ENCODE peak calls at places on chromosomes 7 and 10, in ten cellular contexts. One of them, this sample, is unnamed.

GRCh38 chr7:80078159-80078731 is 56.4 kb upstream of the GNAI1 start:
- DNase-seq in M059J: peak
- DNase-seq in nephron progenitor cell: no peak
- DNase-seq in fibroblast of the aortic adventitia: peak
- DNase-seq in fibroblast of mammary gland: peak
- DNase-seq in T-helper 9 cell: no peak
- DNase-seq in HS-5: peak
- DNase-seq in naive B cell: no peak
- DNase-seq in stimulated activated CD4-positive, alpha-beta T cell treated with anti-CD3 and anti-CD28 coated beads, Interleukin-1b, Interleukin-23, amount 100 ng/mL, for 1 hour: no peak
- DNase-seq in PC-9: no peak
- DNase-seq in this sample: no peak

GRCh38 chr7:39300276-39300675 is 265.9 kb upstream of the YAE1 start:
- DNase-seq in M059J: peak
- DNase-seq in nephron progenitor cell: no peak
- DNase-seq in fibroblast of the aortic adventitia: no peak
- DNase-seq in fibroblast of mammary gland: no peak
- DNase-seq in T-helper 9 cell: no peak
- DNase-seq in HS-5: no peak
- DNase-seq in naive B cell: no peak
- DNase-seq in stimulated activated CD4-positive, alpha-beta T cell treated with anti-CD3 and anti-CD28 coated beads, Interleukin-1b, Interleukin-23, amount 100 ng/mL, for 1 hour: no peak
- DNase-seq in PC-9: no peak
- DNase-seq in this sample: no peak

GRCh38 chr10:123275183-123275549 is 121.0 kb downstream of the BUB3 start:
- DNase-seq in M059J: no peak
- DNase-seq in nephron progenitor cell: peak
- DNase-seq in fibroblast of the aortic adventitia: no peak
- DNase-seq in fibroblast of mammary gland: no peak
- DNase-seq in T-helper 9 cell: no peak
- DNase-seq in HS-5: no peak
- DNase-seq in naive B cell: no peak
- DNase-seq in stimulated activated CD4-positive, alpha-beta T cell treated with anti-CD3 and anti-CD28 coated beads, Interleukin-1b, Interleukin-23, amount 100 ng/mL, for 1 hour: no peak
- DNase-seq in PC-9: no peak
- DNase-seq in this sample: no peak

GRCh38 chr10:36888925-36889573 is 236.3 kb upstream of the ANKRD30A start:
- DNase-seq in M059J: peak
- DNase-seq in nephron progenitor cell: peak
- DNase-seq in fibroblast of the aortic adventitia: no peak
- DNase-seq in fibroblast of mammary gland: peak
- DNase-seq in T-helper 9 cell: no peak
- DNase-seq in HS-5: no peak
- DNase-seq in naive B cell: peak
- DNase-seq in stimulated activated CD4-positive, alpha-beta T cell treated with anti-CD3 and anti-CD28 coated beads, Interleukin-1b, Interleukin-23, amount 100 ng/mL, for 1 hour: peak
- DNase-seq in PC-9: peak
- DNase-seq in this sample: no peak

GRCh38 chr7:115724400-115725056 is 306.0 kb downstream of the TFEC start:
- DNase-seq in M059J: peak
- DNase-seq in nephron progenitor cell: no peak
- DNase-seq in fibroblast of the aortic adventitia: no peak
- DNase-seq in fibroblast of mammary gland: no peak
- DNase-seq in T-helper 9 cell: no peak
- DNase-seq in HS-5: no peak
- DNase-seq in naive B cell: no peak
- DNase-seq in stimulated activated CD4-positive, alpha-beta T cell treated with anti-CD3 and anti-CD28 coated beads, Interleukin-1b, Interleukin-23, amount 100 ng/mL, for 1 hour: no peak
- DNase-seq in PC-9: peak
- DNase-seq in this sample: no peak

GRCh38 chr7:75756340-75757297 is 15.4 kb downstream of the CCL26 start:
- DNase-seq in M059J: peak
- DNase-seq in nephron progenitor cell: no peak
- DNase-seq in fibroblast of the aortic adventitia: peak
- DNase-seq in fibroblast of mammary gland: peak
- DNase-seq in T-helper 9 cell: no peak
- DNase-seq in HS-5: no peak
- DNase-seq in naive B cell: no peak
- DNase-seq in stimulated activated CD4-positive, alpha-beta T cell treated with anti-CD3 and anti-CD28 coated beads, Interleukin-1b, Interleukin-23, amount 100 ng/mL, for 1 hour: no peak
- DNase-seq in PC-9: no peak
- DNase-seq in this sample: no peak

GRCh38 chr7:123635551-123636359 is 19.9 kb upstream of the LMOD2 start:
- DNase-seq in M059J: peak
- DNase-seq in nephron progenitor cell: no peak
- DNase-seq in fibroblast of the aortic adventitia: peak
- DNase-seq in fibroblast of mammary gland: peak
- DNase-seq in T-helper 9 cell: no peak
- DNase-seq in HS-5: no peak
- DNase-seq in naive B cell: no peak
- DNase-seq in stimulated activated CD4-positive, alpha-beta T cell treated with anti-CD3 and anti-CD28 coated beads, Interleukin-1b, Interleukin-23, amount 100 ng/mL, for 1 hour: no peak
- DNase-seq in PC-9: no peak
- DNase-seq in this sample: no peak

GRCh38 chr7:17651926-17652385 is 288.3 kb downstream of the SNX13 start:
- DNase-seq in M059J: peak
- DNase-seq in nephron progenitor cell: no peak
- DNase-seq in fibroblast of the aortic adventitia: peak
- DNase-seq in fibroblast of mammary gland: peak
- DNase-seq in T-helper 9 cell: no peak
- DNase-seq in HS-5: no peak
- DNase-seq in naive B cell: no peak
- DNase-seq in stimulated activated CD4-positive, alpha-beta T cell treated with anti-CD3 and anti-CD28 coated beads, Interleukin-1b, Interleukin-23, amount 100 ng/mL, for 1 hour: no peak
- DNase-seq in PC-9: no peak
- DNase-seq in this sample: no peak

GRCh38 chr7:137846588-137847417 is at the start of gene DGKI:
- DNase-seq in M059J: peak
- DNase-seq in nephron progenitor cell: peak
- DNase-seq in fibroblast of the aortic adventitia: no peak
- DNase-seq in fibroblast of mammary gland: no peak
- DNase-seq in T-helper 9 cell: no peak
- DNase-seq in HS-5: no peak
- DNase-seq in naive B cell: no peak
- DNase-seq in stimulated activated CD4-positive, alpha-beta T cell treated with anti-CD3 and anti-CD28 coated beads, Interleukin-1b, Interleukin-23, amount 100 ng/mL, for 1 hour: no peak
- DNase-seq in PC-9: no peak
- DNase-seq in this sample: no peak

GRCh38 chr7:100720645-100721504 is 607 bp downstream of the EPO start:
- DNase-seq in M059J: no peak
- DNase-seq in nephron progenitor cell: peak
- DNase-seq in fibroblast of the aortic adventitia: no peak
- DNase-seq in fibroblast of mammary gland: no peak
- DNase-seq in T-helper 9 cell: no peak
- DNase-seq in HS-5: no peak
- DNase-seq in naive B cell: no peak
- DNase-seq in stimulated activated CD4-positive, alpha-beta T cell treated with anti-CD3 and anti-CD28 coated beads, Interleukin-1b, Interleukin-23, amount 100 ng/mL, for 1 hour: no peak
- DNase-seq in PC-9: no peak
- DNase-seq in this sample: no peak

GRCh38 chr7:36878288-36878687 is 154.0 kb upstream of the AOAH start:
- DNase-seq in M059J: no peak
- DNase-seq in nephron progenitor cell: no peak
- DNase-seq in fibroblast of the aortic adventitia: no peak
- DNase-seq in fibroblast of mammary gland: no peak
- DNase-seq in T-helper 9 cell: no peak
- DNase-seq in HS-5: no peak
- DNase-seq in naive B cell: no peak
- DNase-seq in stimulated activated CD4-positive, alpha-beta T cell treated with anti-CD3 and anti-CD28 coated beads, Interleukin-1b, Interleukin-23, amount 100 ng/mL, for 1 hour: no peak
- DNase-seq in PC-9: no peak
- DNase-seq in this sample: no peak

GRCh38 chr10:103843854-103844567 is 11.4 kb downstream of the SH3PXD2A start:
- DNase-seq in M059J: no peak
- DNase-seq in nephron progenitor cell: no peak
- DNase-seq in fibroblast of the aortic adventitia: peak
- DNase-seq in fibroblast of mammary gland: peak
- DNase-seq in T-helper 9 cell: no peak
- DNase-seq in HS-5: peak
- DNase-seq in naive B cell: no peak
- DNase-seq in stimulated activated CD4-positive, alpha-beta T cell treated with anti-CD3 and anti-CD28 coated beads, Interleukin-1b, Interleukin-23, amount 100 ng/mL, for 1 hour: no peak
- DNase-seq in PC-9: no peak
- DNase-seq in this sample: no peak

GRCh38 chr7:50333266-50333665 is 28.8 kb downstream of the IKZF1 start:
- DNase-seq in M059J: no peak
- DNase-seq in nephron progenitor cell: no peak
- DNase-seq in fibroblast of the aortic adventitia: no peak
- DNase-seq in fibroblast of mammary gland: no peak
- DNase-seq in T-helper 9 cell: no peak
- DNase-seq in HS-5: no peak
- DNase-seq in naive B cell: peak
- DNase-seq in stimulated activated CD4-positive, alpha-beta T cell treated with anti-CD3 and anti-CD28 coated beads, Interleukin-1b, Interleukin-23, amount 100 ng/mL, for 1 hour: no peak
- DNase-seq in PC-9: no peak
- DNase-seq in this sample: no peak

GRCh38 chr7:98133181-98133580 is 26.5 kb downstream of the LMTK2 start:
- DNase-seq in M059J: peak
- DNase-seq in nephron progenitor cell: no peak
- DNase-seq in fibroblast of the aortic adventitia: no peak
- DNase-seq in fibroblast of mammary gland: peak
- DNase-seq in T-helper 9 cell: no peak
- DNase-seq in HS-5: no peak
- DNase-seq in naive B cell: peak
- DNase-seq in stimulated activated CD4-positive, alpha-beta T cell treated with anti-CD3 and anti-CD28 coated beads, Interleukin-1b, Interleukin-23, amount 100 ng/mL, for 1 hour: no peak
- DNase-seq in PC-9: peak
- DNase-seq in this sample: no peak

GRCh38 chr10:970311-971149 is 17.7 kb upstream of the GTPBP4 start:
- DNase-seq in M059J: no peak
- DNase-seq in nephron progenitor cell: no peak
- DNase-seq in fibroblast of the aortic adventitia: no peak
- DNase-seq in fibroblast of mammary gland: peak
- DNase-seq in T-helper 9 cell: no peak
- DNase-seq in HS-5: no peak
- DNase-seq in naive B cell: no peak
- DNase-seq in stimulated activated CD4-positive, alpha-beta T cell treated with anti-CD3 and anti-CD28 coated beads, Interleukin-1b, Interleukin-23, amount 100 ng/mL, for 1 hour: no peak
- DNase-seq in PC-9: no peak
- DNase-seq in this sample: no peak

GRCh38 chr10:116026315-116026714 is 246.7 kb downstream of the GFRA1 start:
- DNase-seq in M059J: peak
- DNase-seq in nephron progenitor cell: no peak
- DNase-seq in fibroblast of the aortic adventitia: no peak
- DNase-seq in fibroblast of mammary gland: no peak
- DNase-seq in T-helper 9 cell: no peak
- DNase-seq in HS-5: no peak
- DNase-seq in naive B cell: no peak
- DNase-seq in stimulated activated CD4-positive, alpha-beta T cell treated with anti-CD3 and anti-CD28 coated beads, Interleukin-1b, Interleukin-23, amount 100 ng/mL, for 1 hour: no peak
- DNase-seq in PC-9: no peak
- DNase-seq in this sample: no peak

GRCh38 chr7:97009753-97010732 is 4.7 kb downstream of the DLX6 start:
- DNase-seq in M059J: no peak
- DNase-seq in nephron progenitor cell: no peak
- DNase-seq in fibroblast of the aortic adventitia: no peak
- DNase-seq in fibroblast of mammary gland: no peak
- DNase-seq in T-helper 9 cell: no peak
- DNase-seq in HS-5: no peak
- DNase-seq in naive B cell: no peak
- DNase-seq in stimulated activated CD4-positive, alpha-beta T cell treated with anti-CD3 and anti-CD28 coated beads, Interleukin-1b, Interleukin-23, amount 100 ng/mL, for 1 hour: no peak
- DNase-seq in PC-9: no peak
- DNase-seq in this sample: no peak

GRCh38 chr7:34070486-34071323 is 165.4 kb downstream of the BMPER start:
- DNase-seq in M059J: peak
- DNase-seq in nephron progenitor cell: no peak
- DNase-seq in fibroblast of the aortic adventitia: peak
- DNase-seq in fibroblast of mammary gland: peak
- DNase-seq in T-helper 9 cell: no peak
- DNase-seq in HS-5: no peak
- DNase-seq in naive B cell: no peak
- DNase-seq in stimulated activated CD4-positive, alpha-beta T cell treated with anti-CD3 and anti-CD28 coated beads, Interleukin-1b, Interleukin-23, amount 100 ng/mL, for 1 hour: no peak
- DNase-seq in PC-9: no peak
- DNase-seq in this sample: no peak

GRCh38 chr7:123533553-123533917 is 860 bp downstream of the IQUB start:
- DNase-seq in M059J: no peak
- DNase-seq in nephron progenitor cell: no peak
- DNase-seq in fibroblast of the aortic adventitia: no peak
- DNase-seq in fibroblast of mammary gland: no peak
- DNase-seq in T-helper 9 cell: no peak
- DNase-seq in HS-5: no peak
- DNase-seq in naive B cell: no peak
- DNase-seq in stimulated activated CD4-positive, alpha-beta T cell treated with anti-CD3 and anti-CD28 coated beads, Interleukin-1b, Interleukin-23, amount 100 ng/mL, for 1 hour: no peak
- DNase-seq in PC-9: no peak
- DNase-seq in this sample: no peak

GRCh38 chr7:45161842-45162241 is 4.3 kb downstream of the RAMP3 start:
- DNase-seq in M059J: no peak
- DNase-seq in nephron progenitor cell: no peak
- DNase-seq in fibroblast of the aortic adventitia: no peak
- DNase-seq in fibroblast of mammary gland: no peak
- DNase-seq in T-helper 9 cell: no peak
- DNase-seq in HS-5: no peak
- DNase-seq in naive B cell: no peak
- DNase-seq in stimulated activated CD4-positive, alpha-beta T cell treated with anti-CD3 and anti-CD28 coated beads, Interleukin-1b, Interleukin-23, amount 100 ng/mL, for 1 hour: no peak
- DNase-seq in PC-9: no peak
- DNase-seq in this sample: no peak

GRCh38 chr7:39720586-39720985 is 97.2 kb downstream of the RALA start:
- DNase-seq in M059J: peak
- DNase-seq in nephron progenitor cell: no peak
- DNase-seq in fibroblast of the aortic adventitia: no peak
- DNase-seq in fibroblast of mammary gland: peak
- DNase-seq in T-helper 9 cell: no peak
- DNase-seq in HS-5: no peak
- DNase-seq in naive B cell: no peak
- DNase-seq in stimulated activated CD4-positive, alpha-beta T cell treated with anti-CD3 and anti-CD28 coated beads, Interleukin-1b, Interleukin-23, amount 100 ng/mL, for 1 hour: no peak
- DNase-seq in PC-9: peak
- DNase-seq in this sample: no peak

GRCh38 chr7:137932881-137933269 is 69.0 kb downstream of the CREB3L2 start:
- DNase-seq in M059J: peak
- DNase-seq in nephron progenitor cell: no peak
- DNase-seq in fibroblast of the aortic adventitia: peak
- DNase-seq in fibroblast of mammary gland: peak
- DNase-seq in T-helper 9 cell: no peak
- DNase-seq in HS-5: no peak
- DNase-seq in naive B cell: no peak
- DNase-seq in stimulated activated CD4-positive, alpha-beta T cell treated with anti-CD3 and anti-CD28 coated beads, Interleukin-1b, Interleukin-23, amount 100 ng/mL, for 1 hour: no peak
- DNase-seq in PC-9: no peak
- DNase-seq in this sample: no peak

GRCh38 chr7:139242741-139243281 is 11.8 kb downstream of the UBN2 start:
- DNase-seq in M059J: peak
- DNase-seq in nephron progenitor cell: no peak
- DNase-seq in fibroblast of the aortic adventitia: peak
- DNase-seq in fibroblast of mammary gland: peak
- DNase-seq in T-helper 9 cell: no peak
- DNase-seq in HS-5: no peak
- DNase-seq in naive B cell: no peak
- DNase-seq in stimulated activated CD4-positive, alpha-beta T cell treated with anti-CD3 and anti-CD28 coated beads, Interleukin-1b, Interleukin-23, amount 100 ng/mL, for 1 hour: no peak
- DNase-seq in PC-9: peak
- DNase-seq in this sample: no peak

GRCh38 chr7:43112088-43112940 is at the start of gene HECW1:
- DNase-seq in M059J: no peak
- DNase-seq in nephron progenitor cell: peak
- DNase-seq in fibroblast of the aortic adventitia: no peak
- DNase-seq in fibroblast of mammary gland: no peak
- DNase-seq in T-helper 9 cell: no peak
- DNase-seq in HS-5: no peak
- DNase-seq in naive B cell: no peak
- DNase-seq in stimulated activated CD4-positive, alpha-beta T cell treated with anti-CD3 and anti-CD28 coated beads, Interleukin-1b, Interleukin-23, amount 100 ng/mL, for 1 hour: no peak
- DNase-seq in PC-9: no peak
- DNase-seq in this sample: no peak

GRCh38 chr7:51045319-51046102 is 262.8 kb upstream of the GRB10 start:
- DNase-seq in M059J: peak
- DNase-seq in nephron progenitor cell: no peak
- DNase-seq in fibroblast of the aortic adventitia: peak
- DNase-seq in fibroblast of mammary gland: peak
- DNase-seq in T-helper 9 cell: no peak
- DNase-seq in HS-5: peak
- DNase-seq in naive B cell: no peak
- DNase-seq in stimulated activated CD4-positive, alpha-beta T cell treated with anti-CD3 and anti-CD28 coated beads, Interleukin-1b, Interleukin-23, amount 100 ng/mL, for 1 hour: no peak
- DNase-seq in PC-9: peak
- DNase-seq in this sample: no peak

This sample was measured in omental fat pad.